ENCODE peak calls at places on chromosomes 5 and 9, in ten cellular contexts. H is CD4-positive, alpha-beta T cell; J is fibroblast of mammary gland; Z is AG04450; Q is cardiac fibroblast; T is left ventricle myocardium inferior; U is kidney; C is brain microvascular endothelial cell; X is endodermal cell; M is ovary. F is an unnamed sample.

GRCh38 chr9:125172351-125172750 is 17.3 kb downstream of the PPP6C start:
- DNase-seq in H (no peak), J (peak), Z (no peak), Q (peak), T (no peak), U (no peak), C (no peak), X (no peak), M (no peak), F (no peak)

GRCh38 chr5:60487885-60488425 is 212.0 kb downstream of the DEPDC1B start:
- DNase-seq in H (no peak), J (peak), Z (no peak), Q (no peak), T (no peak), U (no peak), C (peak), X (no peak), M (no peak), F (no peak)

GRCh38 chr9:132546148-132547051 is 36.0 kb upstream of the BARHL1 start:
- DNase-seq in H (no peak), J (peak), Z (no peak), Q (peak), T (peak), U (peak), C (peak), X (peak), M (no peak), F (no peak)

GRCh38 chr9:5416962-5417361 is 20.8 kb downstream of the PLGRKT start:
- DNase-seq in H (no peak), J (no peak), Z (no peak), Q (no peak), T (no peak), U (no peak), C (no peak), X (no peak), M (no peak), F (no peak)

GRCh38 chr9:135803441-135803840 is 101.5 kb downstream of the KCNT1 start:
- DNase-seq in H (no peak), J (no peak), Z (no peak), Q (no peak), T (no peak), U (no peak), C (no peak), X (no peak), M (no peak), F (no peak)

GRCh38 chr9:36327903-36328302 is 69.7 kb upstream of the GNE start:
- DNase-seq in H (no peak), J (peak), Z (no peak), Q (peak), T (no peak), U (no peak), C (peak), X (no peak), M (no peak), F (no peak)

GRCh38 chr5:147327905-147328304 is 93.1 kb downstream of the STK32A start:
- DNase-seq in H (no peak), J (no peak), Z (no peak), Q (no peak), T (no peak), U (no peak), C (no peak), X (no peak), M (no peak), F (no peak)

GRCh38 chr9:76400534-76401096 is 6.4 kb upstream of the RFK start:
- DNase-seq in H (no peak), J (no peak), Z (no peak), Q (no peak), T (no peak), U (no peak), C (no peak), X (no peak), M (no peak), F (no peak)

GRCh38 chr5:61964199-61964598 is 341.8 kb upstream of the KIF2A start:
- DNase-seq in H (no peak), J (peak), Z (no peak), Q (no peak), T (no peak), U (no peak), C (peak), X (no peak), M (no peak), F (no peak)

GRCh38 chr5:58266402-58266801 is 193.5 kb downstream of the PLK2 start:
- DNase-seq in H (no peak), J (no peak), Z (no peak), Q (peak), T (no peak), U (no peak), C (no peak), X (no peak), M (no peak), F (no peak)

GRCh38 chr9:135038331-135038730 is 49.1 kb upstream of the OLFM1 start:
- DNase-seq in H (no peak), J (no peak), Z (no peak), Q (no peak), T (no peak), U (no peak), C (no peak), X (peak), M (no peak), F (no peak)

GRCh38 chr5:73303139-73304079 is 130.4 kb downstream of the TMEM174 start:
- DNase-seq in H (no peak), J (no peak), Z (no peak), Q (no peak), T (no peak), U (peak), C (no peak), X (peak), M (no peak), F (no peak)
- TF ChIP-seq CTCF in H (no peak), J (no peak), Z (no peak), Q (no peak), T (no peak), U (no peak), C (peak), X (peak), M (no peak), F (no peak)

GRCh38 chr5:155699385-155699784 is 627.6 kb upstream of the SGCD start:
- DNase-seq in H (no peak), J (no peak), Z (no peak), Q (no peak), T (no peak), U (no peak), C (no peak), X (peak), M (no peak), F (no peak)

GRCh38 chr5:155697236-155697635 is 629.7 kb upstream of the SGCD start:
- DNase-seq in H (no peak), J (no peak), Z (no peak), Q (no peak), T (no peak), U (no peak), C (no peak), X (no peak), M (no peak), F (no peak)

GRCh38 chr5:155700333-155700732 is 626.6 kb upstream of the SGCD start:
- DNase-seq in H (no peak), J (no peak), Z (no peak), Q (no peak), T (no peak), U (no peak), C (no peak), X (peak), M (no peak), F (no peak)
- TF ChIP-seq CTCF in H (no peak), J (no peak), Z (no peak), Q (no peak), T (no peak), U (no peak), C (no peak), X (peak), M (no peak), F (no peak)

GRCh38 chr9:130694205-130694604 is 625 bp downstream of the EXOSC2 start:
- DNase-seq in H (no peak), J (no peak), Z (no peak), Q (no peak), T (no peak), U (no peak), C (no peak), X (peak), M (no peak), F (no peak)

GRCh38 chr9:130693426-130694191 is at the start of gene EXOSC2:
- DNase-seq in H (peak), J (peak), Z (peak), Q (peak), T (peak), U (peak), C (peak), X (peak), M (peak), F (peak)

GRCh38 chr9:130689937-130690700 is 3.5 kb upstream of the EXOSC2 start:
- DNase-seq in H (no peak), J (peak), Z (peak), Q (peak), T (no peak), U (no peak), C (peak), X (peak), M (peak), F (no peak)

GRCh38 chr9:130692365-130692764 is 1.2 kb upstream of the EXOSC2 start:
- DNase-seq in H (no peak), J (peak), Z (no peak), Q (no peak), T (no peak), U (peak), C (no peak), X (peak), M (peak), F (no peak)

GRCh38 chr9:130693101-130693425 is 517 bp upstream of the EXOSC2 start:
- DNase-seq in H (no peak), J (no peak), Z (no peak), Q (no peak), T (no peak), U (no peak), C (no peak), X (no peak), M (no peak), F (no peak)
- TF ChIP-seq CTCF in H (no peak), J (no peak), Z (no peak), Q (no peak), T (no peak), U (no peak), C (no peak), X (no peak), M (no peak), F (no peak)

GRCh38 chr5:118060833-118061232 is 927.5 kb downstream of the DTWD2 start:
- DNase-seq in H (no peak), J (no peak), Z (no peak), Q (no peak), T (no peak), U (no peak), C (no peak), X (no peak), M (no peak), F (no peak)
- TF ChIP-seq CTCF in H (no peak), J (no peak), Z (peak), Q (no peak), T (no peak), U (no peak), C (peak), X (peak), M (no peak), F (no peak)

F was measured in activated B cell treated with CpG ODN at 0.5 μM for 24 hours.